ENCODE peak calls at places on chromosomes 11 and 22, in five cellular contexts. T, A, H, B and P are unnamed samples.

GRCh38 chr11:126879516-126879915 is 121.1 kb downstream of the KIRREL3 start:
- ATAC-seq in T (no peak), A (no peak), H (peak; percentile 27), B (no peak), P (no peak)

GRCh38 chr11:130415719-130416536 is 12.5 kb downstream of the ADAMTS8 start:
- ATAC-seq in T (no peak), A (no peak), H (no peak), B (no peak), P (no peak)

GRCh38 chr11:5622802-5623201 is 2.0 kb upstream of the TRIM34 start:
- ATAC-seq in T (no peak), A (no peak), H (no peak), B (no peak), P (no peak)

GRCh38 chr22:42670921-42671709 is 21.9 kb upstream of the CYB5R3 start:
- ATAC-seq in T (no peak), A (peak; percentile 25), H (peak; percentile 53), B (no peak), P (peak; percentile 58)

GRCh38 chr11:67366546-67366945 is 6.9 kb downstream of the CLCF1 start:
- ATAC-seq in T (no peak), A (no peak), H (peak; percentile 15), B (peak; percentile 2), P (peak; percentile 70)

GRCh38 chr11:19216709-19217374 is 15.1 kb upstream of the CSRP3 start:
- ATAC-seq in T (no peak), A (no peak), H (no peak), B (no peak), P (no peak)

GRCh38 chr22:39773976-39774539 is 119.5 kb downstream of the ENTHD1 start:
- ATAC-seq in T (no peak), A (no peak), H (no peak), B (no peak), P (no peak)

GRCh38 chr22:23105919-23106853 is 35.6 kb downstream of the RSPH14 start:
- ATAC-seq in T (no peak), A (no peak), H (no peak), B (no peak), P (no peak)

GRCh38 chr11:87219266-87219665 is 181.5 kb downstream of the TMEM135 start:
- ATAC-seq in T (no peak), A (no peak), H (no peak), B (no peak), P (no peak)

GRCh38 chr11:10455637-10456487 is 798 bp downstream of the AMPD3 start:
- ATAC-seq in T (peak; percentile 27), A (peak; percentile 74), H (peak; percentile 60), B (peak; percentile 71), P (peak; percentile 46)

GRCh38 chr22:22698263-22698750 is 53.9 kb downstream of the GGTLC2 start:
- ATAC-seq in T (no peak), A (no peak), H (no peak), B (no peak), P (no peak)

GRCh38 chr22:17655289-17655688 is 16.7 kb downstream of the BCL2L13 start:
- ATAC-seq in T (no peak), A (no peak), H (no peak), B (no peak), P (no peak)

GRCh38 chr11:71364176-71364671 is 84.0 kb downstream of the DHCR7 start:
- ATAC-seq in T (no peak), A (no peak), H (peak; percentile 29), B (no peak), P (no peak)

GRCh38 chr22:42949159-42949558 is 65.8 kb downstream of the PACSIN2 start:
- ATAC-seq in T (no peak), A (peak; percentile 57), H (peak; percentile 65), B (peak; percentile 54), P (peak; percentile 63)

GRCh38 chr11:97684486-97685439 is 1295.0 kb downstream of the JRKL start:
- ATAC-seq in T (no peak), A (peak; percentile 83), H (no peak), B (no peak), P (no peak)

GRCh38 chr22:28986366-28986765 is 75.3 kb downstream of the C22orf31 start:
- ATAC-seq in T (no peak), A (no peak), H (no peak), B (no peak), P (no peak)

GRCh38 chr11:61004037-61004641 is 32.7 kb downstream of the CD6 start:
- ATAC-seq in T (no peak), A (no peak), H (no peak), B (no peak), P (no peak)

GRCh38 chr11:100923555-100923954 is 206.1 kb downstream of the PGR start:
- ATAC-seq in T (no peak), A (peak; percentile 29), H (peak; percentile 46), B (no peak), P (peak; percentile 43)

GRCh38 chr22:49433717-49434611 is 393.7 kb downstream of the BRD1 start:
- ATAC-seq in T (no peak), A (no peak), H (no peak), B (peak; percentile 96), P (no peak)

GRCh38 chr11:12179521-12179920 is 69.1 kb downstream of the MICAL2 start:
- ATAC-seq in T (no peak), A (peak; percentile 39), H (no peak), B (no peak), P (no peak)

GRCh38 chr11:76803811-76804600 is 20.9 kb downstream of the TSKU start:
- ATAC-seq in T (no peak), A (no peak), H (no peak), B (no peak), P (no peak)

GRCh38 chr22:44023404-44024287 is 456 bp upstream of the PARVB start:
- ATAC-seq in T (peak; percentile 47), A (peak; percentile 64), H (peak; percentile 82), B (peak; percentile 80), P (peak; percentile 68)
- TF ChIP-seq POLR2A in T (peak; percentile 62), A (no peak), H (no peak), B (peak; percentile 51), P (peak; percentile 39)

GRCh38 chr11:96154802-96155520 is 188.0 kb downstream of the MAML2 start:
- ATAC-seq in T (no peak), A (no peak), H (no peak), B (no peak), P (no peak)

GRCh38 chr11:96149743-96150555 is 193.0 kb downstream of the MAML2 start:
- ATAC-seq in T (no peak), A (peak; percentile 49), H (peak; percentile 74), B (peak; percentile 88), P (no peak)

GRCh38 chr11:96150609-96151008 is 192.4 kb downstream of the MAML2 start:
- ATAC-seq in T (no peak), A (no peak), H (no peak), B (peak; percentile 25), P (no peak)

GRCh38 chr11:96151501-96151900 is 191.5 kb downstream of the MAML2 start:
- ATAC-seq in T (no peak), A (no peak), H (no peak), B (no peak), P (no peak)

DNA sequence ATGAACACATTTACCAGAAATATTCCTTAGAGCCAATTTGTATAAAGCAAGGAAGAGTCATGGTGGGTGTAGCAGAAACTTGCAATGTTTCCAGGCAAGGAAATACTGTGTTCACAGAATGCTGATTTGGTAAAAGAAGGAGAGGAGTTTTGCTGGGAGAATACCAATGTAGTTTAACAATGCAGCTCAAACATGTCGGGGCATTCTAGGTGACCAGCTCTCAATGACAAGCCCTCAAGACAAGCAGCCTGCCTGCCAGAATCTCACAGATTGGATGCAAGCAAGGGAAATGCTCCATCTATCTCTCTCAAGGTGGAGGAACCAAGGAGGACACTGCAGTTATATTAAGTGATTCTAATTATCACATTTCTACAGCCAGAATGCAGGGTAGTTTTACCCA is 190.4 kb downstream of the MAML2 start:
- ATAC-seq in T (no peak), A (no peak), H (no peak), B (no peak), P (no peak)
- TF ChIP-seq CTCF in T (no peak), A (no peak), H (no peak), B (no peak), P (no peak)

GRCh38 chr11:119728226-119728626 is 774 bp downstream of the NECTIN1 start:
- ATAC-seq in T (no peak), A (no peak), H (no peak), B (peak; percentile 7), P (no peak)

GRCh38 chr11:119724956-119725355 is 4.0 kb downstream of the NECTIN1 start:
- ATAC-seq in T (no peak), A (no peak), H (no peak), B (no peak), P (no peak)

GRCh38 chr11:119727523-119728081 is 1.4 kb downstream of the NECTIN1 start:
- ATAC-seq in T (no peak), A (peak; percentile 34), H (no peak), B (peak; percentile 46), P (no peak)

GRCh38 chr11:119726150-119726553 is 2.8 kb downstream of the NECTIN1 start:
- ATAC-seq in T (no peak), A (no peak), H (no peak), B (no peak), P (no peak)

DNA sequence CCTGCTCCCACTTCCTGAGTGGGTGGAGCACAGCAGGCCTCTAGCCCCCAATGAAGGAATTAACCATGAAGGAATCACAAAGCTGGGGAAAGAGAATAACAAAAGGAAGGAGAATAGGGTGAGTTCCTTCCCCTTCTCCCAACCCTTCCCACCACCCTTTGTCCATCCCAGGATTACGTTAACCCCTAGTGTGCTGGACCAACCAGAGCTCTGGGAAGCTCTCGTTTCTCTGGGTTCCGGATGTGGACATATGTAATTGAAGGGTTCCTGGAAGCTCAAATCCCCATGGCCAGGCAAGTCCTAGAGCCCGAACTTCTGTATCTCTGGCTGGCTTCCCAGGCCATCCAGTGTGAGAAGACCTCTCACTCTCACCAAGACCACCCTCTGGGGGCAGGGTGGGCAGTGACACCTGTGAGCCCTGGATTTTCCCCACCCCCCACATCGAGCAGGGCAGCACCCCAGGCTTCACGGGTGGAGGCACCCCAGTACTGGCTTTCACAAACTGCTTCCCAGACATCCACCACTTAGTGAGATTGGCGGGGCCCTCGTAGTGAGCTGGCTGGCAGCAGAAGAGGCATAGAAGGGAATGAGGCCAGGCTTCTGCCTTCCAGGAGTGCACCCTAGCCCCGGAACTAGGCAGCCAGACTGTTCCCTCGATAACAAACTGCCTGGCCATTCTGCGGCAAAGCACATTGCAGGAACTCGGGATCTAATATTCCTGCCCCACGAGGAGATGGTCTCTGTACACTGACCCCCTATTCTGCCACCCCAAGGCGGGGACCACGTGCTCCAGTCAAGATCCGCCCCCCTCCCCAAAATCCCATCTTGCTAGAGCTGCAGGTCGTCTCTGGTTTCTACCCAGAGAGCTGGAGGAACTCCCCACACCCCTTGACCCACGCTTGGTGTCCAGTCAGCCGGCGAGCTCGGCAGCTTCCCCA is 2.1 kb downstream of the NECTIN1 start:
- ATAC-seq in T (no peak), A (no peak), H (no peak), B (no peak), P (no peak)
- H3K4me3 ChIP-seq in T (peak overlapping the region; percentile 67), A (peak overlapping the region; percentile 81), H (no peak overlapping the region), B (peak overlapping the region; percentile 81), P (peak overlapping the region; percentile 86)

DNA sequence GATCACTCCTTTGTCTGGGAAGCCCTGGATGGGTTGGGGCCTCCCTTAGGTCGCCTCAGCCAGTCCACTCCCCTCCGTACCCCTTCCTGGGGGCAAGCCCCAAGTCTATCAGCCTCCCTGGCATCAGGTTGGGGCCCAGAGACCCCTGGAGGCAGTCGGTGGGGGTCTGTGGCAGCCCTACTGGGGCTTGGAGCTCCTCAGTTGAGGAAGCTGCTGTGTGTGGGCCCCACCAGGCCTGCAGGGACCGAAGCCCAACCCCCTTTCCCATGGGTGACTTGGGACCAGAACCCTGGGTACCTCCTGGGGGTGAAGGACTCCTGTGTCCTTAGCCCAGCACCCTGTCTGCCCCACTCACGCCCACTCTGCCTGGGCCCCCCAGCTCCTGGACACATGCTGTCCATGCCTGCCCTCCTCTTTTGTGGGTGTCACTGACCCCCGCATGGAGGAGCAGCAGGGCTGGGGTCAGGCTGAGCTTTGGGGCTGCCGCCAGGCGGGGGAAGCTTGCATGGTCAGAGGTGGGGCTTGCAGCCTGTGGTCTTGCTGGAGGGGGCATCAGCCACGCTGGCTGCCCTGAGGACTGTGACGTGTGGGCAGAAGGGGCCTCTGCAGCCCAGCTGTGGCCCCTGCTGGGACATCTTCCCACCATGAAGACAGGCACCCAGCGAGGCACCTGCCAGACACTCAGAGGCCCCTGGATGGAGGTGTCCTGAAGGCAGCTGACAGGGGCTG is 20.9 kb downstream of the TSPAN4 start:
- ATAC-seq in T (no peak), A (no peak), H (no peak), B (peak; percentile 0), P (no peak)
- TF ChIP-seq POLR2A in T (no peak), A (no peak), H (no peak), B (no peak), P (no peak)